ENCODE peak calls at places on chromosomes 13 and 19, in nine cellular contexts. S, O, Q, J, K, B, F, Z and D are unnamed samples.

GRCh38 chr13:77362166-77362565 is 35.3 kb upstream of the MYCBP2 start:
- DNase-seq in B (no peak), S (no peak), K (no peak), Q (no peak), F (no peak), O (no peak), J (no peak), Z (no peak), D (no peak)

GRCh38 chr19:850221-850978 is 1.7 kb upstream of the ELANE start:
- DNase-seq in S (peak), F (no peak), B (peak), O (peak), Q (no peak), J (peak), K (peak), Z (peak), D (no peak)

GRCh38 chr13:114118763-114119123 is 13.7 kb downstream of the RASA3 start:
- DNase-seq in Z (no peak), B (peak), O (peak), J (no peak), F (no peak), Q (no peak), S (no peak), K (no peak), D (no peak)

GRCh38 chr19:10288662-10289166 is 1.0 kb upstream of the ICAM5 start:
- DNase-seq in F (peak), B (peak), J (no peak), S (no peak), Q (no peak), Z (no peak), K (no peak), O (peak), D (no peak)

GRCh38 chr19:34988119-34988518 is 12.0 kb upstream of the GRAMD1A start:
- DNase-seq in S (no peak), Z (no peak), Q (no peak), O (no peak), J (no peak), F (no peak), K (no peak), B (no peak), D (no peak)

GRCh38 chr13:74838096-74838495 is 643.9 kb downstream of the TBC1D4 start:
- DNase-seq in K (no peak), F (no peak), Z (no peak), J (no peak), S (no peak), Q (no peak), B (no peak), O (no peak), D (no peak)

GRCh38 chr13:28044608-28045007 is 55.8 kb downstream of the FLT3 start:
- DNase-seq in Q (no peak), Z (no peak), S (no peak), B (no peak), O (no peak), J (no peak), K (no peak), F (no peak), D (no peak)

GRCh38 chr19:32234663-32235217 is 110.7 kb upstream of the ZNF507 start:
- DNase-seq in O (no peak), Z (no peak), S (no peak), Q (no peak), K (no peak), J (no peak), F (no peak), B (no peak), D (no peak)

GRCh38 chr19:35986664-35987570 is 8.1 kb upstream of the SDHAF1 start:
- DNase-seq in J (no peak), Z (peak), Q (no peak), K (no peak), F (no peak), S (no peak), B (peak), O (peak), D (no peak)

GRCh38 chr19:32646556-32646955 is 28.4 kb downstream of the ANKRD27 start:
- DNase-seq in Q (no peak), Z (no peak), B (no peak), F (no peak), J (no peak), S (no peak), K (no peak), O (no peak), D (no peak)

GRCh38 chr13:85366759-85367417 is 432.3 kb downstream of the SLITRK6 start:
- DNase-seq in S (no peak), Z (no peak), Q (no peak), B (peak), J (no peak), F (no peak), K (no peak), O (no peak), D (no peak)

GRCh38 chr19:44745386-44745831 is 3.1 kb upstream of the BCL3 start:
- DNase-seq in S (no peak), K (peak), O (peak), B (peak), Z (peak), F (no peak), J (peak), Q (no peak), D (no peak)

GRCh38 chr13:52070929-52071523 is 46.5 kb downstream of the UTP14C start:
- DNase-seq in Z (no peak), F (no peak), B (peak), O (peak), J (peak), S (no peak), K (no peak), Q (no peak), D (no peak)

GRCh38 chr19:4575978-4576933 is 16.8 kb upstream of the SEMA6B start:
- DNase-seq in O (peak), J (no peak), S (no peak), Q (no peak), Z (peak), B (peak), F (no peak), K (peak), D (peak)

GRCh38 chr19:35828694-35829301 is 16.2 kb upstream of the PRODH2 start:
- DNase-seq in Q (peak), F (no peak), O (peak), S (no peak), B (peak), K (no peak), J (peak), Z (no peak), D (no peak)

GRCh38 chr19:18417250-18418033 is 1.8 kb upstream of the SSBP4 start:
- DNase-seq in Q (peak), Z (peak), F (no peak), S (no peak), J (no peak), K (no peak), O (peak), B (peak), D (no peak)

GRCh38 chr19:31289976-31290375 is 59.3 kb downstream of the TSHZ3 start:
- DNase-seq in K (peak), S (no peak), O (no peak), B (no peak), J (no peak), F (no peak), Z (no peak), Q (no peak), D (no peak)

GRCh38 chr13:39874331-39875055 is 219.0 kb downstream of the COG6 start:
- DNase-seq in Q (no peak), F (no peak), Z (no peak), B (peak), J (no peak), O (no peak), K (no peak), S (no peak), D (no peak)

GRCh38 chr13:40580566-40581276 is 85.7 kb downstream of the FOXO1 start:
- DNase-seq in S (no peak), O (no peak), J (no peak), Q (no peak), B (no peak), Z (no peak), F (no peak), K (no peak), D (no peak)

GRCh38 chr13:75830842-75831241 is 194.7 kb downstream of the LMO7 start:
- DNase-seq in S (peak), O (peak), J (peak), K (no peak), Q (no peak), F (no peak), B (peak), Z (no peak), D (no peak)

GRCh38 chr13:105990256-105990958 is 545.1 kb downstream of the EFNB2 start:
- DNase-seq in S (no peak), J (no peak), K (no peak), O (peak), Z (no peak), F (no peak), Q (no peak), B (peak), D (no peak)

GRCh38 chr19:30023330-30023729 is 81.3 kb downstream of the URI1 start:
- DNase-seq in Z (no peak), J (no peak), O (no peak), K (no peak), S (no peak), F (no peak), B (no peak), Q (no peak), D (no peak)

GRCh38 chr13:45623516-45624090 is 8.1 kb upstream of the ERICH6B start:
- DNase-seq in Q (no peak), F (peak), B (peak), J (no peak), O (peak), Z (no peak), K (no peak), S (no peak), D (no peak)

GRCh38 chr13:32045963-32046785 is 14.6 kb downstream of the FRY start:
- DNase-seq in Q (no peak), J (no peak), B (peak), S (no peak), F (no peak), Z (no peak), K (no peak), O (no peak), D (no peak)

GRCh38 chr13:62302341-62302740 is 886.7 kb upstream of the PCDH20 start:
- DNase-seq in F (no peak), B (peak), J (no peak), S (no peak), Z (no peak), O (no peak), K (no peak), Q (no peak), D (no peak)

GRCh38 chr13:42214445-42214844 is 57.5 kb upstream of the AKAP11 start:
- DNase-seq in J (no peak), B (no peak), S (no peak), Z (no peak), K (no peak), Q (no peak), O (no peak), F (no peak), D (no peak)

GRCh38 chr13:109415057-109415456 is 371.3 kb downstream of the IRS2 start:
- DNase-seq in Q (no peak), J (no peak), B (peak), S (no peak), F (no peak), O (no peak), Z (no peak), K (no peak), D (no peak)

GRCh38 chr19:54206030-54206830 is 5.6 kb downstream of the RPS9 start:
- DNase-seq in F (no peak), K (no peak), J (no peak), B (no peak), O (peak), Q (no peak), S (no peak), Z (no peak), D (no peak)
- H3K4me3 ChIP-seq in F (no peak), K (peak), J (no peak), B (no peak), O (no peak), Q (no peak), S (no peak), Z (no peak), D (no peak)

GRCh38 chr19:57825501-57825900 is 4.6 kb upstream of the ZNF587B start:
- DNase-seq in Q (no peak), B (no peak), Z (no peak), F (no peak), K (no peak), J (no peak), O (peak), S (no peak), D (no peak)

GRCh38 chr19:57829316-57829715 is 783 bp upstream of the ZNF587B start:
- DNase-seq in B (no peak), O (no peak), F (no peak), Z (no peak), K (no peak), J (no peak), S (no peak), Q (no peak), D (no peak)

DNA sequence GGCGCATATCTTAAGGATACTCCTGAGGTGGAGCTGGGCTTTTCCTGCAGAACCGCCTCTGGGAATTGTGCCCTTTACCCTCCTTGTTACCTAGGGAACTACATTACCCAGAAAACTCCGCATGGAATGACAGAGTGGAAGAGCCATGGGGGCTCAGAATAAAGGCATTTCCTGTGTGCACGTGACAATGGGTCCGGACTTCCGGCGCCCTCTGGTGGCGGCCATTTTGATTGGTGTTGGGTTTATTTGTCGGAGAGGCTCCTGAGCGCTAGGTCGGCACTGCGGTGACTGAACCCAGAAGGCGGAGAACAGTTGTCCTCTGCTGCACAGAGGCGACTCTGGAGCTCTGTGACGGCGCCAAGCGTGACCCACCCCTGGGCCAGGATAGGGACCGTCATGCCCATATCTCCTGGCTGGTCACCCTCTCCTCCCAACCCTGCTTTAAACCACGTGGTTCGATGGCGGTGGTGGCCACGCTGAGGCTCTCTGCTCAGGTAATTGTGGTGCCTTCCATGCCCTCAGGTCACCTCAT is at the start of gene ZNF587B:
- DNase-seq in Z (peak), Q (peak), O (peak), F (no peak), K (peak), S (no peak), J (no peak), B (peak), D (no peak)
- H3K4me3 ChIP-seq in Z (peak), Q (peak), O (peak), F (no peak), K (peak), S (peak), J (peak), B (peak), D (no peak)

GRCh38 chr13:80654638-80655249 is 313.8 kb upstream of the SPRY2 start:
- DNase-seq in J (no peak), B (no peak), Q (no peak), Z (no peak), F (no peak), S (no peak), K (peak), O (peak), D (no peak)
- H3K4me3 ChIP-seq in J (no peak), B (no peak), Q (no peak), Z (no peak), F (no peak), S (no peak), K (no peak), O (no peak), D (no peak)

GRCh38 chr13:92136449-92137180 is 738.2 kb downstream of the GPC5 start:
- DNase-seq in B (no peak), S (no peak), O (no peak), K (no peak), J (no peak), Q (no peak), Z (no peak), F (no peak), D (no peak)

GRCh38 chr13:92135509-92135908 is 737.1 kb downstream of the GPC5 start:
- DNase-seq in B (no peak), J (no peak), Z (no peak), S (no peak), F (no peak), O (no peak), K (no peak), Q (no peak), D (no peak)

GRCh38 chr13:92137519-92137918 is 739.1 kb downstream of the GPC5 start:
- DNase-seq in J (no peak), B (no peak), S (no peak), O (no peak), Q (no peak), Z (no peak), K (no peak), F (no peak), D (no peak)
- H3K4me3 ChIP-seq in J (no peak), B (no peak), S (no peak), O (no peak), Q (no peak), Z (no peak), K (no peak), F (no peak), D (no peak)

GRCh38 chr19:47470447-47471195 is 1.1 kb downstream of the SLC8A2 start:
- DNase-seq in O (peak), Z (no peak), J (no peak), K (no peak), Q (no peak), F (no peak), S (no peak), B (no peak), D (no peak)

GRCh38 chr19:47469719-47470118 is 2.0 kb downstream of the SLC8A2 start:
- DNase-seq in Z (no peak), J (no peak), K (no peak), B (no peak), Q (no peak), F (no peak), O (no peak), S (no peak), D (no peak)

GRCh38 chr19:47471733-47472457 is at the start of gene SLC8A2:
- DNase-seq in Z (no peak), O (peak), F (no peak), K (no peak), Q (peak), J (peak), B (peak), S (peak), D (peak)

GRCh38 chr19:47473336-47473735 is 1.6 kb upstream of the SLC8A2 start:
- DNase-seq in Q (no peak), O (no peak), B (no peak), F (no peak), S (no peak), K (no peak), Z (no peak), J (no peak), D (no peak)

DNA sequence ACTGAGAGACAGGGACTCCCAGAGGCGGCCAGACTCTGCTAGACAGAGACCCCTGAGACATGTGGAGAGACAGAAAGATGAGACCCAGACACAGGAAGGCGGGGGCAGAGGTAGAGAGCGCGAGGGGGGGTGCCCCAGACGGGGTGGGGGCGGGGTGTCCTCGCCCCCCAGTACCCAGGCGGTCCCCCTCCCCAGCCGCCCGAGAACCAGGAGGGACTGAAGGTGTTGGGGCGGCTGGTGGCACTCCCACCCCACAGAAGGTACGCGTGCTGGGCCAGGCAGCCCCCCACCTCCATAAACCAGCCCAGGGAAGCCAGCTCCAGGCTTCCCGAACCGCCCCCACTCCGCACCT is 336 bp downstream of the SLC8A2 start:
- DNase-seq in J (no peak), O (no peak), Q (no peak), K (no peak), S (no peak), Z (no peak), F (no peak), B (no peak), D (no peak)
- H3K4me3 ChIP-seq in J (no peak), O (no peak), Q (peak), K (peak), S (no peak), Z (no peak), F (no peak), B (no peak), D (no peak)

GRCh38 chr13:37869506-37869755 is 141 bp downstream of the TRPC4 start:
- DNase-seq in Q (peak), O (no peak), J (no peak), Z (no peak), B (no peak), F (no peak), S (no peak), K (no peak), D (no peak)

GRCh38 chr13:37870895-37871550 is 1.5 kb upstream of the TRPC4 start:
- DNase-seq in K (no peak), B (peak), F (no peak), Q (no peak), S (no peak), O (peak), J (no peak), Z (no peak), D (no peak)

GRCh38 chr13:37869756-37870488 is at the start of gene TRPC4:
- DNase-seq in S (no peak), F (no peak), J (peak), B (peak), Q (peak), K (no peak), O (peak), Z (no peak), D (no peak)

GRCh38 chr13:37870489-37870845 is 895 bp upstream of the TRPC4 start:
- DNase-seq in B (no peak), K (no peak), O (peak), Z (no peak), Q (no peak), J (no peak), S (no peak), F (no peak), D (no peak)

DNA sequence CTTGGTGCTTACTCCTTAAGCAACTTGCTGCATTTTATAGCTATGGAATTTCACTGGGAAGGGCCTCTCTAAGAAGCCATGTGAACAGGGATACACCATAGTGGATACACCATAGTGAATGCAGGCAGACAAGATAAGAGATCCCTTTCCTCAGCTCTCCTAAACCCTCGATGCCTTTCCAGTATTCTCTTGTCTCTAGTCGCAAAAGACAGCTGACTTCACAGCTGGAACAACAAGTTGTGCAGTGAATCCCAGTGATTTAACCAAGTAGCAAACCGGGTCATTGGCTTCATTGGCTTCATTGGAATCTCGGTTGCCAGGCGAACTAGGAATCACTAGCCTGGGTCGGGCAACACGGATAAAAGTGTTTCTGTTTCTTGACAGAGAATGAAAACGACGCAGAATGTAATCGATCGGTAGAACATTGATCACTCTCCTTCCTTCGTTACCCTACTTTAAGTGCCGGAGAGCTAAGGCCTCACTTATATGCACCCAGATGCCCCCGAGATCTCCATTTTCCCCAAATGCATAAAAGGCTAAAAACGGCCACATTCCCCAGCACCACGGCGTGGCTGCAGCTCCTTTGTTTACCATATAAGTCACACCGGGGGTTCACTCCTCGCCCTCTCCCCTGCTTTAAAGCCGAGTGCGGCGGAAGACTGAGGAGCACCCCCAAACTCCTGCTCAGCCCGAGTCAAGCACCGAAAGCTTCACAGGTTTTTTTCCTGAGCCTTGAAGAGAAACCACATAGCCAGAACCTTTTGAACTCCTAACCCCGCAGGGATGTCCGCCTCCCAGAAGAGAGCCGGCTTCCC is 674 bp downstream of the TRPC4 start:
- DNase-seq in S (no peak), K (no peak), B (peak), O (peak), Z (no peak), J (no peak), F (no peak), Q (peak), D (no peak)
- H3K4me3 ChIP-seq in S (peak), K (peak), B (peak), O (peak), Z (no peak), J (peak), F (no peak), Q (peak), D (no peak)

GRCh38 chr13:99689955-99690354 is 188.7 kb downstream of the TM9SF2 start:
- DNase-seq in Z (no peak), S (no peak), O (no peak), K (no peak), F (no peak), J (no peak), Q (no peak), B (no peak), D (no peak)

GRCh38 chr13:99688776-99689175 is 187.5 kb downstream of the TM9SF2 start:
- DNase-seq in O (no peak), F (no peak), J (no peak), S (no peak), K (no peak), B (no peak), Q (no peak), Z (no peak), D (no peak)

GRCh38 chr13:99686157-99686572 is 184.9 kb downstream of the TM9SF2 start:
- DNase-seq in Q (no peak), Z (no peak), J (no peak), S (no peak), K (peak), O (peak), B (peak), F (no peak), D (no peak)

GRCh38 chr13:99686944-99687382 is 185.7 kb downstream of the TM9SF2 start:
- DNase-seq in S (no peak), Z (no peak), K (peak), F (no peak), O (no peak), J (no peak), Q (no peak), B (no peak), D (no peak)

GRCh38 chr13:99687728-99688397 is 186.6 kb downstream of the TM9SF2 start:
- DNase-seq in Q (peak), F (no peak), K (no peak), B (no peak), O (no peak), Z (no peak), J (no peak), S (no peak), D (no peak)
- H3K4me3 ChIP-seq in Q (no peak), F (no peak), K (peak), B (no peak), O (no peak), Z (no peak), J (no peak), S (no peak), D (no peak)